ENCODE peak calls at places on chromosomes 1 and 21, in eight cellular contexts. W is CD4-positive, CD25-positive, alpha-beta regulatory T cell; X is endothelial cell; M is psoas muscle; Z is D341Med; O is G401; I is memory B cell; F is AG20443. B is an unnamed sample.

GRCh38 chr1:206496131-206496793 is 11.1 kb upstream of the RASSF5 start:
- DNase-seq in W (no peak), X (no peak), M (peak), Z (no peak), O (no peak), I (no peak), F (no peak), B (no peak)

GRCh38 chr21:23695449-23695848 is 1911.8 kb downstream of the MRPL39 start:
- DNase-seq in W (no peak), X (no peak), M (no peak), Z (no peak), O (no peak), I (no peak), F (no peak), B (no peak)

GRCh38 chr1:111851552-111851951 is 95.9 kb downstream of the DDX20 start:
- DNase-seq in W (no peak), X (no peak), M (no peak), Z (no peak), O (no peak), I (no peak), F (no peak), B (no peak)

GRCh38 chr1:212457740-212458338 is 25.1 kb downstream of the NENF start:
- DNase-seq in W (no peak), X (peak), M (no peak), Z (peak), O (peak), I (peak), F (peak), B (no peak)

GRCh38 chr1:34268311-34269042 is 91.8 kb downstream of the C1orf94 start:
- DNase-seq in W (no peak), X (no peak), M (no peak), Z (no peak), O (no peak), I (no peak), F (peak), B (peak)

GRCh38 chr1:30738040-30738441 is 14.7 kb upstream of the MATN1 start:
- DNase-seq in W (no peak), X (no peak), M (no peak), Z (no peak), O (no peak), I (no peak), F (no peak), B (no peak)

GRCh38 chr1:119779869-119780356 is 11.2 kb upstream of the HMGCS2 start:
- DNase-seq in W (no peak), X (no peak), M (no peak), Z (no peak), O (no peak), I (no peak), F (peak), B (no peak)

GRCh38 chr1:75127916-75128717 is 6.1 kb upstream of the LHX8 start:
- DNase-seq in W (no peak), X (no peak), M (no peak), Z (no peak), O (no peak), I (no peak), F (no peak), B (no peak)

GRCh38 chr1:79507770-79508169 is 501.2 kb upstream of the ADGRL4 start:
- DNase-seq in W (no peak), X (no peak), M (no peak), Z (no peak), O (no peak), I (no peak), F (no peak), B (no peak)

GRCh38 chr1:15531003-15531402 is 4.4 kb downstream of the DNAJC16 start:
- DNase-seq in W (no peak), X (no peak), M (no peak), Z (no peak), O (no peak), I (no peak), F (no peak), B (no peak)

GRCh38 chr21:38661296-38662223 is 144.2 kb upstream of the ETS2 start:
- DNase-seq in W (no peak), X (peak), M (peak), Z (peak), O (no peak), I (no peak), F (peak), B (no peak)

GRCh38 chr1:156281281-156282142 is 1.1 kb downstream of the SMG5 start:
- DNase-seq in W (no peak), X (no peak), M (peak), Z (no peak), O (peak), I (no peak), F (peak), B (no peak)

GRCh38 chr1:186703209-186703766 is 23.1 kb upstream of the PTGS2 start:
- DNase-seq in W (no peak), X (no peak), M (no peak), Z (no peak), O (no peak), I (no peak), F (no peak), B (no peak)

GRCh38 chr1:181152892-181153633 is 64.6 kb downstream of the IER5 start:
- DNase-seq in W (no peak), X (peak), M (peak), Z (peak), O (peak), I (peak), F (peak), B (no peak)

GRCh38 chr21:14630556-14631069 is 84.5 kb upstream of the SAMSN1 start:
- DNase-seq in W (no peak), X (no peak), M (no peak), Z (no peak), O (no peak), I (no peak), F (no peak), B (no peak)

GRCh38 chr21:25885405-25885804 is 150.6 kb downstream of the GABPA start:
- DNase-seq in W (no peak), X (no peak), M (no peak), Z (no peak), O (no peak), I (no peak), F (no peak), B (no peak)

GRCh38 chr1:215567491-215568286 is 585 bp downstream of the KCTD3 start:
- DNase-seq in W (no peak), X (peak), M (peak), Z (peak), O (peak), I (peak), F (peak), B (no peak)

GRCh38 chr1:23914921-23915320 is 1.8 kb upstream of the CNR2 start:
- DNase-seq in W (no peak), X (no peak), M (no peak), Z (no peak), O (no peak), I (no peak), F (no peak), B (no peak)

GRCh38 chr1:241706257-241706656 is 54.2 kb downstream of the WDR64 start:
- DNase-seq in W (no peak), X (no peak), M (no peak), Z (no peak), O (no peak), I (no peak), F (no peak), B (no peak)

GRCh38 chr1:53066941-53067738 is 5.1 kb downstream of the PODN start:
- DNase-seq in W (no peak), X (no peak), M (peak), Z (peak), O (no peak), I (no peak), F (peak), B (peak)

GRCh38 chr1:53693773-53694717 is 44.9 kb downstream of the GLIS1 start:
- DNase-seq in W (no peak), X (no peak), M (no peak), Z (no peak), O (no peak), I (no peak), F (peak), B (no peak)

GRCh38 chr1:84303154-84303830 is 1.8 kb downstream of the SAMD13 start:
- DNase-seq in W (no peak), X (no peak), M (no peak), Z (no peak), O (no peak), I (no peak), F (no peak), B (no peak)

GRCh38 chr1:11568687-11569086 is 85.5 kb downstream of the FBXO2 start:
- DNase-seq in W (no peak), X (no peak), M (no peak), Z (no peak), O (no peak), I (no peak), F (no peak), B (no peak)

GRCh38 chr1:54795841-54796468 is 5.2 kb downstream of the TTC22 start:
- DNase-seq in W (no peak), X (no peak), M (peak), Z (no peak), O (no peak), I (no peak), F (no peak), B (no peak)

GRCh38 chr1:10803971-10804820 is 7.8 kb upstream of the CASZ1 start:
- DNase-seq in W (no peak), X (no peak), M (no peak), Z (no peak), O (no peak), I (no peak), F (no peak), B (no peak)

GRCh38 chr1:237754627-237755026 is 136.1 kb downstream of the ZP4 start:
- DNase-seq in W (no peak), X (no peak), M (no peak), Z (no peak), O (no peak), I (no peak), F (no peak), B (no peak)

GRCh38 chr1:197663178-197663953 is 111.9 kb downstream of the DENND1B start:
- DNase-seq in W (no peak), X (no peak), M (no peak), Z (no peak), O (no peak), I (no peak), F (no peak), B (no peak)

GRCh38 chr1:200176798-200177197 is 149.3 kb downstream of the NR5A2 start:
- DNase-seq in W (no peak), X (no peak), M (no peak), Z (no peak), O (no peak), I (no peak), F (no peak), B (no peak)

GRCh38 chr1:94045465-94046056 is 75.4 kb downstream of the ABCA4 start:
- DNase-seq in W (no peak), X (peak), M (peak), Z (peak), O (peak), I (peak), F (peak), B (peak)